ENCODE peak calls at places on chromosomes 1 and 21, in six cellular contexts. F is suprapubic skin, J is left lung, P is lower lobe of right lung, D is testis, S is DND-41. Q is an unnamed sample.

GRCh38 chr1:181112071-181112929 is 23.8 kb downstream of the IER5 start:
- DNase-seq in F (peak; percentile 89), S (no peak), P (peak; percentile 80), D (peak; percentile 66), J (peak; percentile 81), Q (no peak)

GRCh38 chr1:46510998-46511365 is 21.3 kb downstream of the DMBX1 start:
- DNase-seq in S (no peak), D (no peak), P (no peak), J (no peak), F (no peak), Q (no peak)

GRCh38 chr21:25956993-25957714 is 213.4 kb downstream of the APP start:
- DNase-seq in D (no peak), P (no peak), S (no peak), F (no peak), J (no peak), Q (no peak)

GRCh38 chr1:206803221-206803730 is 31.0 kb upstream of the IL10 start:
- DNase-seq in F (no peak), D (no peak), S (peak; percentile 74), J (no peak), P (no peak), Q (no peak)

GRCh38 chr1:15152318-15153183 is 996 bp upstream of the TMEM51 start:
- DNase-seq in D (peak; percentile 93), J (peak; percentile 91), F (peak; percentile 87), P (peak; percentile 89), S (no peak), Q (peak; percentile 90)

GRCh38 chr1:33442141-33442540 is 11.2 kb upstream of the PHC2 start:
- DNase-seq in J (no peak), S (no peak), P (no peak), D (no peak), F (no peak), Q (no peak)

GRCh38 chr1:48898894-48899293 is 122.2 kb upstream of the BEND5 start:
- DNase-seq in P (no peak), J (no peak), F (no peak), S (no peak), D (peak; percentile 14), Q (no peak)

GRCh38 chr1:87123610-87124009 is 205.1 kb upstream of the LMO4 start:
- DNase-seq in F (no peak), J (no peak), D (no peak), P (no peak), S (no peak), Q (no peak)

GRCh38 chr1:169563019-169563615 is 23.2 kb downstream of the F5 start:
- DNase-seq in J (no peak), P (no peak), D (no peak), S (no peak), F (no peak), Q (no peak)

GRCh38 chr1:160407819-160408801 is 7.7 kb downstream of the VANGL2 start:
- DNase-seq in F (no peak), D (no peak), S (no peak), P (no peak), J (no peak), Q (no peak)

GRCh38 chr21:42991992-42992740 is 17.8 kb downstream of the PKNOX1 start:
- DNase-seq in P (peak; percentile 56), D (no peak), S (no peak), J (peak; percentile 56), F (no peak), Q (no peak)

GRCh38 chr1:164637461-164638375 is 78.7 kb downstream of the PBX1 start:
- DNase-seq in J (no peak), F (no peak), P (no peak), S (no peak), D (no peak), Q (no peak)

GRCh38 chr1:98325646-98326441 is 335.7 kb upstream of the SNX7 start:
- DNase-seq in D (no peak), S (peak; percentile 37), P (no peak), J (peak; percentile 59), F (peak; percentile 88), Q (no peak)

GRCh38 chr1:93888900-93889299 is 9.9 kb upstream of the DNTTIP2 start:
- DNase-seq in P (no peak), D (no peak), F (no peak), S (no peak), J (no peak), Q (no peak)
- H3K27ac ChIP-seq in P (no peak overlapping the region), D (no peak overlapping the region), F (no peak overlapping the region), S (no peak overlapping the region), J (no peak overlapping the region), Q (no peak overlapping the region)

DNA sequence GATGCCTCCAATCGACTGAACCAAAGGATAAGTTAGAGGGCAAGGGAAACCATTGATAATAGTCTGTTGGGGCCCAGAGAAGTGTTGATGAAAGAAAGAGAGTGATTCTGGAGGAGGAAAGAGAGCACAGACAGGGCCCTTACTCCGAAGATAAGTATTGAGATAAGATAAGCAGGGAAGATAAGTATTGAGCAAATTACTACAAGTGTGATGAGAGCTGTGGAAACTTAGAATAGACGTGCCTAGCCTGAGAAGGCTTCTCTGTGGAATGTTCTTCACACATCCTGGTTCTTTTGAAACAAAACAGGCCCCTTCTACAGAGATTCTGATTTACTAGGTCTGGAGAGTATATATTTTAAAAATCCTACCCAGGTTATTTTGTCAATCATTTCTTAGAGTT is 26.4 kb downstream of the FNBP1L start:
- DNase-seq in P (no peak), F (no peak), J (no peak), D (no peak), S (no peak), Q (no peak)
- H3K27ac ChIP-seq in P (no peak overlapping the region), F (no peak overlapping the region), J (no peak overlapping the region), D (no peak overlapping the region), S (no peak overlapping the region), Q (no peak overlapping the region)

GRCh38 chr1:109914587-109915240 is 4.1 kb downstream of the CSF1 start:
- DNase-seq in S (no peak), D (no peak), J (no peak), P (no peak), F (peak; percentile 88), Q (no peak)
- H3K27ac ChIP-seq in S (peak overlapping the region; percentile 9), D (no peak overlapping the region), J (peak overlapping the region; percentile 31), P (peak overlapping the region; percentile 38), F (peak overlapping the region; percentile 66), Q (no peak overlapping the region)

DNA sequence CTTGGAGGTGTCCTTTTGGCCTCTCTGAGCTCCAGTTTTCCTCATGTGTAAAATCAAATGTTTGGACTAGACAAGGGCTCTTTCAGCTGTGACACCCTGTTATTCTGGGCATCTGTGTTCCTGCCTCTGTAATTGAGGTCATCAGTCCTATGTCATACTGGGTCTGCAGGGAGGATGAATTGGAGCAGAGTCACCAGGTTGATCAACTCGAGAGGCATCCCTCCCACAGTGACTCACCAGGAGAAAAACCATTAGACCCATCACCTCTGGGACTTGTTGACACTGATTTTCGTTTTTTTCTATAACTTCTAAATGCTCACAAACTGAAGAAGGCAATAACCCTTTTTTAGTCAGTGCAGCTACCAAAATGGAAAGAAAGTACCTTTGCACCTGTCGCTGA is 82.2 kb downstream of the ST6GALNAC5 start:
- DNase-seq in D (no peak), F (no peak), P (no peak), S (no peak), J (no peak), Q (no peak)
- H3K27ac ChIP-seq in D (no peak overlapping the region), F (no peak overlapping the region), P (no peak overlapping the region), S (no peak overlapping the region), J (no peak overlapping the region), Q (no peak overlapping the region)

GRCh38 chr1:21331752-21332480 is 41.7 kb upstream of the ECE1 start:
- DNase-seq in J (no peak), P (no peak), F (no peak), S (no peak), D (no peak), Q (no peak)
- H3K27ac ChIP-seq in J (peak overlapping the region; percentile 55), P (peak overlapping the region; percentile 21), F (peak overlapping the region; percentile 11), S (no peak overlapping the region), D (peak overlapping the region; percentile 62), Q (peak overlapping the region; percentile 43)

GRCh38 chr1:41674501-41674900 is 190.0 kb upstream of the EDN2 start:
- DNase-seq in P (no peak), S (no peak), D (no peak), J (no peak), F (no peak), Q (no peak)
- H3K27ac ChIP-seq in P (no peak overlapping the region), S (peak overlapping the region; percentile 99), D (no peak overlapping the region), J (no peak overlapping the region), F (no peak overlapping the region), Q (no peak overlapping the region)

GRCh38 chr21:28754862-28755261 is 237.8 kb downstream of the LTN1 start:
- DNase-seq in J (no peak), F (no peak), S (no peak), D (no peak), P (no peak), Q (no peak)
- H3K27ac ChIP-seq in J (no peak overlapping the region), F (peak overlapping the region; percentile 41), S (no peak overlapping the region), D (no peak overlapping the region), P (peak overlapping the region; percentile 72), Q (no peak overlapping the region)

GRCh38 chr1:228108055-228108690 is 926 bp downstream of the MRPL55 start:
- DNase-seq in D (no peak), P (peak; percentile 51), S (no peak), J (no peak), F (no peak), Q (no peak)

GRCh38 chr1:228107636-228108035 is 1.5 kb downstream of the MRPL55 start:
- DNase-seq in F (no peak), P (peak; percentile 45), D (no peak), J (no peak), S (no peak), Q (no peak)

GRCh38 chr1:228109962-228110488 is 926 bp upstream of the MRPL55 start:
- DNase-seq in D (no peak), J (no peak), S (no peak), F (no peak), P (no peak), Q (no peak)

GRCh38 chr1:228109073-228109961 is at the start of gene MRPL55:
- DNase-seq in J (peak; percentile 99), F (peak; percentile 99), P (peak; percentile 97), D (peak; percentile 99), S (peak; percentile 97), Q (peak; percentile 90)

DNA sequence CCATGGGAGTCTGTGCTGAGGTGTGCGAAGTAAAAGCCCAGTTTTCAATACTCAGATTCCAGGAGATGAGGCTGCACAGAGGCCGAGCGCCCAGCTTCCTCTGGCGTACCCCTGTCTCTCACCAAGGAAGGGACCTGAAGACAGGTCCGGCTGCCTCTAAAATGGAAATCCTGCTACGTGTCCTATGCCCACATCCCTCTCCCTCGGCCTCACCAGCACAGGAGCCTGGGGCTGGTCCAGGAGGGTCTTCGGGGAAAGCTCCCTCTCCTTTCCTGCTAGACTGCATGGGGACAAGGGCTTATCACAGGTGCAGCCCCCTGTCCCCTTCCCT is 392 bp downstream of the MRPL55 start:
- DNase-seq in P (peak; percentile 48), D (no peak), F (no peak), J (no peak), S (peak; percentile 38), Q (no peak)
- H3K27ac ChIP-seq in P (peak overlapping the region; percentile 92), D (peak overlapping the region; percentile 98), F (peak overlapping the region; percentile 89), J (peak overlapping the region; percentile 88), S (peak overlapping the region; percentile 73), Q (peak overlapping the region; percentile 70)

Q was measured in WERI-Rb-1.